ENCODE peak calls at places on chromosomes 5 and 9, in eight cellular contexts. N is Peyer's patch, U is K562, S is transverse colon, X is body of pancreas, A is testis, V is right lobe of liver, M is A549. Z is an unnamed sample.

GRCh38 chr5:59462954-59463353 is 430.6 kb downstream of the PDE4D start:
- DNase-seq in N (no peak), U (no peak), S (no peak), X (no peak), A (no peak), V (no peak), M (no peak), Z (no peak)

GRCh38 chr9:70609542-70610286 is 195.3 kb upstream of the KLF9 start:
- DNase-seq in N (no peak), U (no peak), S (peak; percentile 21), X (peak; percentile 43), A (no peak), V (no peak), M (no peak), Z (no peak)

GRCh38 chr5:170467000-170467707 is 36.7 kb upstream of the KCNIP1 start:
- DNase-seq in N (no peak), U (no peak), S (no peak), X (no peak), A (no peak), V (no peak), M (peak; percentile 63), Z (no peak)

GRCh38 chr9:124506433-124506832 is 766 bp downstream of the NR5A1 start:
- DNase-seq in N (no peak), U (no peak), S (no peak), X (no peak), A (no peak), V (no peak), M (no peak), Z (no peak)

GRCh38 chr9:14485366-14485765 is 171.4 kb upstream of the NFIB start:
- DNase-seq in N (no peak), U (no peak), S (no peak), X (no peak), A (no peak), V (no peak), M (peak; percentile 2), Z (no peak)

GRCh38 chr9:17204611-17205165 is 69.8 kb downstream of the CNTLN start:
- DNase-seq in N (no peak), U (no peak), S (no peak), X (no peak), A (no peak), V (no peak), M (no peak), Z (no peak)

GRCh38 chr5:10479226-10479721 is 37.6 kb downstream of the ROPN1L start:
- DNase-seq in N (no peak), U (no peak), S (peak; percentile 85), X (no peak), A (no peak), V (no peak), M (peak; percentile 53), Z (no peak)

GRCh38 chr9:99873531-99873930 is 32.9 kb upstream of the STX17 start:
- DNase-seq in N (no peak), U (no peak), S (no peak), X (no peak), A (no peak), V (no peak), M (no peak), Z (no peak)

GRCh38 chr9:84140535-84141101 is 160.0 kb downstream of the RMI1 start:
- DNase-seq in N (no peak), U (no peak), S (peak; percentile 74), X (peak; percentile 14), A (peak; percentile 41), V (no peak), M (no peak), Z (no peak)

GRCh38 chr5:123035320-123035949 is 1.1 kb downstream of the PPIC start:
- DNase-seq in N (no peak), U (peak; percentile 55), S (peak; percentile 63), X (peak; percentile 47), A (peak; percentile 69), V (peak; percentile 57), M (peak; percentile 83), Z (peak; percentile 56)

GRCh38 chr5:17802256-17802655 is 168.0 kb downstream of the TAF11L14 start:
- DNase-seq in N (no peak), U (no peak), S (no peak), X (no peak), A (no peak), V (no peak), M (no peak), Z (no peak)
- H3K4me3 ChIP-seq in N (no peak overlapping the region), U (no peak overlapping the region), S (no peak overlapping the region), X (no peak overlapping the region), A (no peak overlapping the region), V (no peak overlapping the region), M (no peak overlapping the region), Z (no peak overlapping the region)

DNA sequence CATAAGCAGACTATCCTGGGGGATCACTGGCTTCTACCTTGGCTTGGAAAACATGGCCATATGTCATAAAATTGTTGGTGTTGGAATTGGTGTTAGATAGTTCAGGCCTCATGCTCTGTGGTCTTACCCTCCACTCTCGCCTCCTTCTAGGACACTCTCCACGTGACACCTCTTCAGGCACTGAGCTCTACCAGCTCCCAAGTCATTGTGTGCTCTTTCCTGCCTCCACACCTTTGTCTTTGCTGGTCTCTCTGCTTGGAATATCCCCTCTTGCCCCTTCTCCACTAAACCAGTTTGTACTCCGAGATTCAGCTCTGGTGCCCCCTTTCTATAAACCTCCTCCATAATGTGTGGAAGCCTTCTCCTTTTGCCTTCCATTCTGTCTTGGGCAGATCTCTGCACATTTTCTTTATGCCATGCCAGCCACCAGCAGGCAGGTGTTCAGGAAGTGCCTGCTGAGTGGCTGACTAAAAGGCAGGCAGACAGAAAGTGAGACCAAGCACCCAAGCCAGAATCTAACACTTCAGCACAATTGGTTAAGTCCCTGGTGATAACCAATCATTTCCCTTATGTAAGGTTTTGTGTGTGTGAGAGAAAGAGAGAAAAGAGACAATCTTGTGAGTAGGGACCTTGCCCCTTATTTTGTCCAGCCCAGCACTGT is 37.7 kb downstream of the SAR1B start:
- DNase-seq in N (no peak), U (no peak), S (no peak), X (no peak), A (no peak), V (no peak), M (no peak), Z (no peak)
- TF ChIP-seq POLR2A in N (no peak), U (no peak), S (no peak), X (no peak), A (no peak), V (no peak), M (no peak), Z (no peak)

DNA sequence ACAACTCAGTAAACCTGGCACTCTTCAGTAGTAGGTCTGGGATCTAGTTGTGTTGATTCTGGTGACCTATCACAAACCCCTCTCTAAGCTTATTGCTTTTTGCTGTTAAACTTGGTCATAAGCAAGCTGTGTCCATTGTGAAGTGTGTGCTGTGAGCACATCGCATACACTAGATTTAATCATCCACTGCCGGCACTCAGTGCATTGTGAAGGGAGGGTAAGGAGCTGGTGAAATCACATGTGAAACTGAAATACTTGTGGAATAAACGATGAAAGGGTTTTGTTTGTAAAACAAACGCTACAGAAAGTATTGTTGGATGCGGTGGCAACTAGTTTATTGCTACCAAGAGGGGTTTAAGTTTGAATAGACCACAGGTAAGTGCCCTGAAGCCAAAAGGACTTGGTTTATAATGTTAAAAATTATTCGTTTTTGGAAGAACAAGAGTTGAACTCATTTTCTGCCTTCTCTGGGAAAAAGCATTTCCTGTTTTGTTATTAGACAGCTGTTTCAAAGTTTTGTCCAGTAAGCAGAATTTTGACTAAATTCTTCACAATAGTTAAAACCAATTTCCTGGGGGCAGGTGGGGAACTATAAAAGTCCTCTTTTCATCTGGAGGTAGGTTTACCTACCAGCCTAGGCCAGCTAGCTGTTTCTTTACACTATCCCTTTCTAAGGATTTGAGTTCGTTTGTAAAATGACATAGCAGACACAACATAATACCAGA is 24.6 kb downstream of the TJP2 start:
- DNase-seq in N (no peak), U (no peak), S (no peak), X (no peak), A (no peak), V (no peak), M (no peak), Z (no peak)
- H3K4me1 ChIP-seq in N (no peaks in the 10 kb centered on the region), U (peaks cover 2% of the 10 kb centered on the region), S (no peaks in the 10 kb centered on the region), X (no peaks in the 10 kb centered on the region), A (peaks cover 10% of the 10 kb centered on the region), V (no peaks in the 10 kb centered on the region), M (no peaks in the 10 kb centered on the region), Z (peaks cover 2% of the 10 kb centered on the region)

GRCh38 chr9:92402359-92402758 is 2.0 kb downstream of the OGN start:
- DNase-seq in N (no peak), U (no peak), S (no peak), X (no peak), A (no peak), V (no peak), M (no peak), Z (no peak)
- H3K4me3 ChIP-seq in N (no peak overlapping the region), U (no peak overlapping the region), S (no peak overlapping the region), X (no peak overlapping the region), A (no peak overlapping the region), V (no peak overlapping the region), M (no peak overlapping the region), Z (no peak overlapping the region)

GRCh38 chr5:43034591-43034968 is 5.5 kb downstream of the ANXA2R start:
- DNase-seq in N (no peak), U (no peak), S (no peak), X (no peak), A (no peak), V (no peak), M (no peak), Z (no peak)
- TF ChIP-seq POLR2A in N (no peak), U (no peak), S (no peak), X (no peak), A (no peak), V (no peak), M (no peak), Z (no peak)

GRCh38 chr9:101353683-101354082 is 31.1 kb downstream of the BAAT start:
- DNase-seq in N (no peak), U (no peak), S (no peak), X (no peak), A (no peak), V (no peak), M (no peak), Z (no peak)

GRCh38 chr9:101354143-101354764 is 30.6 kb downstream of the BAAT start:
- DNase-seq in N (no peak), U (no peak), S (peak; percentile 18), X (peak; percentile 35), A (no peak), V (no peak), M (peak; percentile 90), Z (no peak)

GRCh38 chr9:101354765-101355708 is 29.8 kb downstream of the BAAT start:
- DNase-seq in N (no peak), U (no peak), S (no peak), X (no peak), A (no peak), V (no peak), M (no peak), Z (no peak)

GRCh38 chr9:101359679-101360078 is 25.1 kb downstream of the BAAT start:
- DNase-seq in N (no peak), U (no peak), S (no peak), X (no peak), A (no peak), V (no peak), M (no peak), Z (no peak)

GRCh38 chr9:101356619-101357018 is 28.2 kb downstream of the BAAT start:
- DNase-seq in N (no peak), U (no peak), S (no peak), X (no peak), A (no peak), V (no peak), M (no peak), Z (no peak)
- H3K4me1 ChIP-seq in N (no peaks in the 10 kb centered on the region), U (peaks cover 5% of the 10 kb centered on the region), S (peaks cover 7% of the 10 kb centered on the region), X (peaks cover 16% of the 10 kb centered on the region), A (no peaks in the 10 kb centered on the region), V (no peaks in the 10 kb centered on the region), M (peaks cover 28% of the 10 kb centered on the region), Z (no peaks in the 10 kb centered on the region)

Z was measured in prostate gland.